ENCODE peak calls at places on chromosomes 12 and 14, in seven cellular contexts. One of them, this sample, is unnamed.
A peak's percentile ranks its signal among the peaks of the same experiment; 100 is the strongest.

GRCh38 chr14:104436047-104436531 is 143.5 kb upstream of the C14orf180 start:
- DNase-seq in activated naive CD8-positive, alpha-beta T cell treated with anti-CD3 and anti-CD28 coated beads for 36 hours: no peak
- DNase-seq in GDM1: peak; percentile 15
- DNase-seq in activated T-helper 1 cell treated with anti-CD3 and anti-CD28 coated beads, Interleukin-2, amount 50 U/mL, for 16 hours: no peak
- DNase-seq in stimulated activated CD4-positive, alpha-beta T cell treated with anti-CD3 and anti-CD28 coated beads, Interleukin-15, amount 100 ng/mL, for 1 hour: no peak
- DNase-seq in epithelial cell of proximal tubule: no peak
- DNase-seq in AG10803: peak; percentile 24
- DNase-seq in this sample: no peak

GRCh38 chr12:71663561-71664410 is at the start of the genes THAP2 and ZFC3H1:
- DNase-seq in activated naive CD8-positive, alpha-beta T cell treated with anti-CD3 and anti-CD28 coated beads for 36 hours: peak; percentile 89
- DNase-seq in GDM1: peak; percentile 96
- DNase-seq in activated T-helper 1 cell treated with anti-CD3 and anti-CD28 coated beads, Interleukin-2, amount 50 U/mL, for 16 hours: peak; percentile 84
- DNase-seq in stimulated activated CD4-positive, alpha-beta T cell treated with anti-CD3 and anti-CD28 coated beads, Interleukin-15, amount 100 ng/mL, for 1 hour: peak; percentile 73
- DNase-seq in epithelial cell of proximal tubule: peak; percentile 99
- DNase-seq in AG10803: peak; percentile 100
- DNase-seq in this sample: peak; percentile 82

GRCh38 chr14:105021656-105022275 is 883 bp upstream of the CDCA4 start:
- DNase-seq in activated naive CD8-positive, alpha-beta T cell treated with anti-CD3 and anti-CD28 coated beads for 36 hours: peak; percentile 36
- DNase-seq in GDM1: no peak
- DNase-seq in activated T-helper 1 cell treated with anti-CD3 and anti-CD28 coated beads, Interleukin-2, amount 50 U/mL, for 16 hours: no peak
- DNase-seq in stimulated activated CD4-positive, alpha-beta T cell treated with anti-CD3 and anti-CD28 coated beads, Interleukin-15, amount 100 ng/mL, for 1 hour: peak; percentile 11
- DNase-seq in epithelial cell of proximal tubule: no peak
- DNase-seq in AG10803: peak; percentile 30
- DNase-seq in this sample: no peak

GRCh38 chr12:89936631-89937030 is 228.0 kb upstream of the ATP2B1 start:
- DNase-seq in activated naive CD8-positive, alpha-beta T cell treated with anti-CD3 and anti-CD28 coated beads for 36 hours: no peak
- DNase-seq in GDM1: no peak
- DNase-seq in activated T-helper 1 cell treated with anti-CD3 and anti-CD28 coated beads, Interleukin-2, amount 50 U/mL, for 16 hours: no peak
- DNase-seq in stimulated activated CD4-positive, alpha-beta T cell treated with anti-CD3 and anti-CD28 coated beads, Interleukin-15, amount 100 ng/mL, for 1 hour: no peak
- DNase-seq in epithelial cell of proximal tubule: no peak
- DNase-seq in AG10803: no peak
- DNase-seq in this sample: no peak

GRCh38 chr14:62031504-62031903 is 269.3 kb downstream of the SNAPC1 start:
- DNase-seq in activated naive CD8-positive, alpha-beta T cell treated with anti-CD3 and anti-CD28 coated beads for 36 hours: no peak
- DNase-seq in GDM1: no peak
- DNase-seq in activated T-helper 1 cell treated with anti-CD3 and anti-CD28 coated beads, Interleukin-2, amount 50 U/mL, for 16 hours: no peak
- DNase-seq in stimulated activated CD4-positive, alpha-beta T cell treated with anti-CD3 and anti-CD28 coated beads, Interleukin-15, amount 100 ng/mL, for 1 hour: no peak
- DNase-seq in epithelial cell of proximal tubule: no peak
- DNase-seq in AG10803: no peak
- DNase-seq in this sample: no peak

GRCh38 chr12:117561990-117562389 is 200.6 kb upstream of the NOS1 start:
- DNase-seq in activated naive CD8-positive, alpha-beta T cell treated with anti-CD3 and anti-CD28 coated beads for 36 hours: no peak
- DNase-seq in GDM1: no peak
- DNase-seq in activated T-helper 1 cell treated with anti-CD3 and anti-CD28 coated beads, Interleukin-2, amount 50 U/mL, for 16 hours: no peak
- DNase-seq in stimulated activated CD4-positive, alpha-beta T cell treated with anti-CD3 and anti-CD28 coated beads, Interleukin-15, amount 100 ng/mL, for 1 hour: no peak
- DNase-seq in epithelial cell of proximal tubule: no peak
- DNase-seq in AG10803: no peak
- DNase-seq in this sample: no peak

GRCh38 chr14:73663548-73664212 is 18.9 kb downstream of the DNAL1 start:
- DNase-seq in activated naive CD8-positive, alpha-beta T cell treated with anti-CD3 and anti-CD28 coated beads for 36 hours: no peak
- DNase-seq in GDM1: no peak
- DNase-seq in activated T-helper 1 cell treated with anti-CD3 and anti-CD28 coated beads, Interleukin-2, amount 50 U/mL, for 16 hours: no peak
- DNase-seq in stimulated activated CD4-positive, alpha-beta T cell treated with anti-CD3 and anti-CD28 coated beads, Interleukin-15, amount 100 ng/mL, for 1 hour: no peak
- DNase-seq in epithelial cell of proximal tubule: no peak
- DNase-seq in AG10803: no peak
- DNase-seq in this sample: no peak

GRCh38 chr14:22650960-22651521 is 6.9 kb upstream of the OR6J1 start:
- DNase-seq in activated naive CD8-positive, alpha-beta T cell treated with anti-CD3 and anti-CD28 coated beads for 36 hours: peak; percentile 30
- DNase-seq in GDM1: peak; percentile 54
- DNase-seq in activated T-helper 1 cell treated with anti-CD3 and anti-CD28 coated beads, Interleukin-2, amount 50 U/mL, for 16 hours: no peak
- DNase-seq in stimulated activated CD4-positive, alpha-beta T cell treated with anti-CD3 and anti-CD28 coated beads, Interleukin-15, amount 100 ng/mL, for 1 hour: no peak
- DNase-seq in epithelial cell of proximal tubule: no peak
- DNase-seq in AG10803: peak; percentile 52
- DNase-seq in this sample: no peak

GRCh38 chr12:95838125-95838524 is 20.6 kb upstream of the SNRPF start:
- DNase-seq in activated naive CD8-positive, alpha-beta T cell treated with anti-CD3 and anti-CD28 coated beads for 36 hours: no peak
- DNase-seq in GDM1: no peak
- DNase-seq in activated T-helper 1 cell treated with anti-CD3 and anti-CD28 coated beads, Interleukin-2, amount 50 U/mL, for 16 hours: no peak
- DNase-seq in stimulated activated CD4-positive, alpha-beta T cell treated with anti-CD3 and anti-CD28 coated beads, Interleukin-15, amount 100 ng/mL, for 1 hour: no peak
- DNase-seq in epithelial cell of proximal tubule: no peak
- DNase-seq in AG10803: peak; percentile 83
- DNase-seq in this sample: no peak

GRCh38 chr12:19967486-19967885 is 400.9 kb upstream of the PDE3A start:
- DNase-seq in activated naive CD8-positive, alpha-beta T cell treated with anti-CD3 and anti-CD28 coated beads for 36 hours: no peak
- DNase-seq in GDM1: no peak
- DNase-seq in activated T-helper 1 cell treated with anti-CD3 and anti-CD28 coated beads, Interleukin-2, amount 50 U/mL, for 16 hours: no peak
- DNase-seq in stimulated activated CD4-positive, alpha-beta T cell treated with anti-CD3 and anti-CD28 coated beads, Interleukin-15, amount 100 ng/mL, for 1 hour: no peak
- DNase-seq in epithelial cell of proximal tubule: peak; percentile 86
- DNase-seq in AG10803: peak; percentile 95
- DNase-seq in this sample: no peak

GRCh38 chr12:115609356-115609755 is 668.1 kb downstream of the MED13L start:
- DNase-seq in activated naive CD8-positive, alpha-beta T cell treated with anti-CD3 and anti-CD28 coated beads for 36 hours: no peak
- DNase-seq in GDM1: no peak
- DNase-seq in activated T-helper 1 cell treated with anti-CD3 and anti-CD28 coated beads, Interleukin-2, amount 50 U/mL, for 16 hours: no peak
- DNase-seq in stimulated activated CD4-positive, alpha-beta T cell treated with anti-CD3 and anti-CD28 coated beads, Interleukin-15, amount 100 ng/mL, for 1 hour: no peak
- DNase-seq in epithelial cell of proximal tubule: no peak
- DNase-seq in AG10803: peak; percentile 47
- DNase-seq in this sample: no peak

GRCh38 chr14:105891631-105892452 is 365.5 kb downstream of the TMEM121 start:
- DNase-seq in activated naive CD8-positive, alpha-beta T cell treated with anti-CD3 and anti-CD28 coated beads for 36 hours: no peak
- DNase-seq in GDM1: no peak
- DNase-seq in activated T-helper 1 cell treated with anti-CD3 and anti-CD28 coated beads, Interleukin-2, amount 50 U/mL, for 16 hours: no peak
- DNase-seq in stimulated activated CD4-positive, alpha-beta T cell treated with anti-CD3 and anti-CD28 coated beads, Interleukin-15, amount 100 ng/mL, for 1 hour: no peak
- DNase-seq in epithelial cell of proximal tubule: no peak
- DNase-seq in AG10803: no peak
- DNase-seq in this sample: peak; percentile 5

GRCh38 chr14:73764881-73765280 is 50.7 kb upstream of the PNMA1 start:
- DNase-seq in activated naive CD8-positive, alpha-beta T cell treated with anti-CD3 and anti-CD28 coated beads for 36 hours: no peak
- DNase-seq in GDM1: peak; percentile 86
- DNase-seq in activated T-helper 1 cell treated with anti-CD3 and anti-CD28 coated beads, Interleukin-2, amount 50 U/mL, for 16 hours: no peak
- DNase-seq in stimulated activated CD4-positive, alpha-beta T cell treated with anti-CD3 and anti-CD28 coated beads, Interleukin-15, amount 100 ng/mL, for 1 hour: no peak
- DNase-seq in epithelial cell of proximal tubule: no peak
- DNase-seq in AG10803: no peak
- DNase-seq in this sample: no peak

GRCh38 chr14:58305730-58306129 is 7.4 kb downstream of the ARID4A start:
- DNase-seq in activated naive CD8-positive, alpha-beta T cell treated with anti-CD3 and anti-CD28 coated beads for 36 hours: no peak
- DNase-seq in GDM1: no peak
- DNase-seq in activated T-helper 1 cell treated with anti-CD3 and anti-CD28 coated beads, Interleukin-2, amount 50 U/mL, for 16 hours: no peak
- DNase-seq in stimulated activated CD4-positive, alpha-beta T cell treated with anti-CD3 and anti-CD28 coated beads, Interleukin-15, amount 100 ng/mL, for 1 hour: no peak
- DNase-seq in epithelial cell of proximal tubule: no peak
- DNase-seq in AG10803: no peak
- DNase-seq in this sample: no peak

This sample was measured in mesothelial cell of epicardium.